ENCODE peak calls at places on chromosomes 11 and 22, in five cellular contexts. L is GM20000, R is HFFc6, V is A549, J is osteocyte. S is an unnamed sample.

GRCh38 chr11:117044287-117045035 is 53.8 kb downstream of the SIK3 start:
- DNase-seq in L (no peak), R (no peak), V (no peak), J (no peak), S (no peak)

GRCh38 chr11:64858467-64859401 is 14.3 kb upstream of the CDC42BPG start:
- DNase-seq in L (no peak), R (no peak), V (no peak), J (no peak), S (no peak)

GRCh38 chr22:47398921-47399790 is 636.7 kb downstream of the TBC1D22A start:
- DNase-seq in L (no peak), R (no peak), V (no peak), J (no peak), S (no peak)

GRCh38 chr11:132734217-132734616 is 798.1 kb downstream of the OPCML start:
- DNase-seq in L (no peak), R (peak; percentile 94), V (no peak), J (no peak), S (no peak)

GRCh38 chr11:115613986-115614625 is 109.9 kb upstream of the CADM1 start:
- DNase-seq in L (no peak), R (no peak), V (peak; percentile 42), J (no peak), S (no peak)

GRCh38 chr22:29912605-29913398 is 29.8 kb downstream of the MTMR3 start:
- DNase-seq in L (no peak), R (peak; percentile 72), V (peak; percentile 24), J (no peak), S (peak; percentile 64)

GRCh38 chr22:28116261-28116673 is 197.2 kb upstream of the PITPNB start:
- DNase-seq in L (no peak), R (peak; percentile 86), V (peak; percentile 19), J (no peak), S (peak; percentile 53)

GRCh38 chr11:12692238-12693074 is 18.2 kb downstream of the TEAD1 start:
- DNase-seq in L (no peak), R (peak; percentile 84), V (peak; percentile 89), J (no peak), S (peak; percentile 64)

GRCh38 chr11:132050081-132050480 is 679.7 kb downstream of the NTM start:
- DNase-seq in L (no peak), R (no peak), V (no peak), J (no peak), S (no peak)

GRCh38 chr11:64656797-64657196 is 65.8 kb downstream of the SLC22A12 start:
- DNase-seq in L (no peak), R (no peak), V (no peak), J (no peak), S (no peak)

GRCh38 chr11:36089920-36090319 is 146.1 kb downstream of the LDLRAD3 start:
- DNase-seq in L (no peak), R (no peak), V (no peak), J (no peak), S (no peak)

GRCh38 chr11:134033276-134033675 is 35.6 kb upstream of the JAM3 start:
- DNase-seq in L (no peak), R (no peak), V (no peak), J (no peak), S (no peak)

GRCh38 chr11:57762235-57762866 is 749 bp downstream of the CTNND1 start:
- DNase-seq in L (no peak), R (no peak), V (no peak), J (no peak), S (no peak)

GRCh38 chr11:17529814-17530162 is 14.4 kb downstream of the USH1C start:
- DNase-seq in L (no peak), R (no peak), V (no peak), J (no peak), S (no peak)

GRCh38 chr11:33135216-33135615 is 26.1 kb downstream of the CSTF3 start:
- DNase-seq in L (no peak), R (peak; percentile 64), V (no peak), J (no peak), S (peak; percentile 40)

GRCh38 chr22:45425101-45425500 is 11.6 kb downstream of the RIBC2 start:
- DNase-seq in L (no peak), R (peak; percentile 24), V (no peak), J (peak; percentile 25), S (no peak)

GRCh38 chr11:132718711-132719641 is 813.3 kb downstream of the OPCML start:
- DNase-seq in L (no peak), R (no peak), V (no peak), J (no peak), S (no peak)

GRCh38 chr22:47166446-47167016 is 404.1 kb downstream of the TBC1D22A start:
- DNase-seq in L (no peak), R (no peak), V (no peak), J (no peak), S (no peak)

GRCh38 chr22:48576333-48577013 is 1251.2 kb downstream of the BRD1 start:
- DNase-seq in L (peak; percentile 61), R (no peak), V (no peak), J (no peak), S (no peak)

GRCh38 chr11:65793625-65794400 is 7.0 kb downstream of the OVOL1 start:
- DNase-seq in L (no peak), R (no peak), V (no peak), J (no peak), S (no peak)

GRCh38 chr22:47808236-47808845 is 1045.9 kb downstream of the TBC1D22A start:
- DNase-seq in L (no peak), R (no peak), V (no peak), J (peak; percentile 77), S (no peak)

GRCh38 chr11:75068559-75068958 is 28.1 kb downstream of the OR2AT4 start:
- DNase-seq in L (no peak), R (no peak), V (no peak), J (no peak), S (no peak)

GRCh38 chr11:75069473-75069872 is 27.2 kb downstream of the OR2AT4 start:
- DNase-seq in L (no peak), R (no peak), V (no peak), J (no peak), S (no peak)

GRCh38 chr11:75068993-75069392 is 27.7 kb downstream of the OR2AT4 start:
- DNase-seq in L (no peak), R (no peak), V (no peak), J (no peak), S (no peak)

GRCh38 chr11:75073459-75074190 is 23.1 kb downstream of the OR2AT4 start:
- DNase-seq in L (no peak), R (no peak), V (no peak), J (no peak), S (no peak)

DNA sequence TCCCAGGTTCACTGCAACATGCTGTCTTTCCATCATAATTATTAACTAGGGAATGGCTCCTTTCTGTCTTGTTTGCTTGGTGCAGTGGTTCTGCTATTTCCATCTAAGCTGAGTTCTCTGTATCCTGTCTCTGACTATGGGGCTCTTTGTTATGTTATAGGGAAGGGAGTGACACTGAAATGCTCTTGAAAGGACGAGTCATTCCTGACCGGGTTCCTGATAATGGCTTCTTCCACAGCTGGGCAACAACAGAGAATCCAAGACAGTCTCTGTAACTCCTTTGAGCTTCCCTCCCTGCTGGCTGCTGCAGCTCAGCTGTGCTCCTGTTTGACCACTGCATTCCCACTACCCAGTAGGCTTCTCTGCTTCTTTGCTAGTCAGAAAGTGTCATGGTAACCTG is 24.1 kb downstream of the OR2AT4 start:
- DNase-seq in L (no peak), R (no peak), V (no peak), J (no peak), S (no peak)
- TF ChIP-seq CTCF in L (no peak), R (no peak), V (no peak), J (no peak), S (no peak)

GRCh38 chr11:135074397-135074998 is 662.5 kb upstream of the B3GAT1 start:
- DNase-seq in L (no peak), R (no peak), V (no peak), J (no peak), S (no peak)
- TF ChIP-seq CTCF in L (no peak), R (no peak), V (no peak), J (peak; percentile 49), S (no peak)

GRCh38 chr22:41525450-41526225 is 18.6 kb downstream of the POLR3H start:
- DNase-seq in L (no peak), R (no peak), V (no peak), J (no peak), S (no peak)

GRCh38 chr22:41526226-41526531 is 18.1 kb downstream of the POLR3H start:
- DNase-seq in L (no peak), R (no peak), V (no peak), J (no peak), S (no peak)

GRCh38 chr22:41524283-41524682 is 20.0 kb downstream of the POLR3H start:
- DNase-seq in L (no peak), R (no peak), V (no peak), J (no peak), S (peak; percentile 23)

GRCh38 chr22:41523464-41524221 is 20.6 kb downstream of the POLR3H start:
- DNase-seq in L (no peak), R (peak; percentile 51), V (no peak), J (no peak), S (peak; percentile 45)

DNA sequence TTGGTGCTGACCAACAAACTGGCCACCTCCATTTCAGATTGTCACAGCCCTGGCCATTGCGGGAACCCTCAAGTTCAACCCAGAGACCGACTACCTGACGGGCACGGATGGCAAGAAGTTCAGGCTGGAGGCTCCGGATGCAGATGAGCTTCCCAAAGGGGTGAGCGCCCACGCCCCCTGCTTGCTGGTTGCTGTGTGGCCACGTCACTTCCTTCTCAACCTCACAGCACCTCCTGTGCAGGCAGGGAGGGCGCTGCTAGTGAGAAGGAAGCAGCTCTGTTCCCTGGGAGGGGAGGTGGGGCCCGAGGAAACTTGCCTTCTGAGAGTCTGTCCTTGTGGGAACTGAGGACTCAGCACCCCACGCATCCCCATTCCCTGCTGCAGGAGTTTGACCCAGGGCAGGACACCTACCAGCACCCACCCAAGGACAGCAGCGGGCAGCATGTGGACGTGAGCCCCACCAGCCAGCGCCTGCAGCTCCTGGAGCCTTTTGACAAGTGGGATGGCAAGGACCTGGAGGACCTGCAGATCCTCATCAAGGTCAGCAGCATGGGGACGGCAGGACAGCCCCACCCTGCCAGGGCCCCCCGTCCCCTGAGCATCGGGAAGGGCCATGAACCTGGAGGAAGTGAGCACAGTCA is 19.3 kb downstream of the POLR3H start:
- DNase-seq in L (peak; percentile 56), R (no peak), V (no peak), J (no peak), S (no peak)
- TF ChIP-seq CTCF in L (no peak), R (peak; percentile 27), V (no peak), J (no peak), S (no peak)

GRCh38 chr11:124277809-124278208 is 21.6 kb downstream of the OR8G5 start:
- DNase-seq in L (no peak), R (no peak), V (no peak), J (no peak), S (no peak)
- TF ChIP-seq CTCF in L (no peak), R (no peak), V (no peak), J (no peak), S (no peak)

S was measured in AG09319.